ENCODE peak calls at places on chromosomes 5 and 9, in four cellular contexts. I, Z, C and U are unnamed samples.
A peak's percentile ranks its signal among the peaks of the same experiment; 100 is the strongest.

GRCh38 chr5:76084496-76085285 is 1.5 kb downstream of the SV2C start:
- DNase-seq in Z (no peak), C (peak; percentile 18), I (no peak), U (no peak)

GRCh38 chr5:112757468-112758208 is 20.0 kb downstream of the APC start:
- DNase-seq in Z (peak; percentile 48), I (peak; percentile 61), C (no peak), U (no peak)

GRCh38 chr9:124365045-124365444 is 50.2 kb downstream of the PSMB7 start:
- DNase-seq in I (no peak), Z (no peak), C (no peak), U (no peak)

GRCh38 chr5:61800450-61800849 is 468.4 kb downstream of the ZSWIM6 start:
- DNase-seq in I (no peak), C (no peak), Z (no peak), U (no peak)

GRCh38 chr9:126666155-126666803 is 52.6 kb downstream of the LMX1B start:
- DNase-seq in C (peak; percentile 40), I (no peak), Z (no peak), U (no peak)

GRCh38 chr9:96553070-96553469 is 66.6 kb downstream of the CDC14B start:
- DNase-seq in I (no peak), C (no peak), Z (no peak), U (no peak)

GRCh38 chr5:91839232-91839631 is 456.1 kb upstream of the ARRDC3 start:
- DNase-seq in C (no peak), Z (no peak), I (no peak), U (no peak)

GRCh38 chr5:93019896-93020295 is 561.1 kb downstream of the NR2F1-AS1 start:
- DNase-seq in Z (no peak), C (no peak), I (no peak), U (no peak)

GRCh38 chr9:106883626-106884190 is 20.7 kb downstream of the ZNF462 start:
- DNase-seq in Z (no peak), I (no peak), C (no peak), U (no peak)

GRCh38 chr9:21334969-21335632 is at the start of gene KLHL9:
- DNase-seq in Z (peak; percentile 83), I (peak; percentile 82), C (no peak), U (peak; percentile 84)

GRCh38 chr5:101153526-101153925 is 250.4 kb upstream of the ST8SIA4 start:
- DNase-seq in Z (no peak), I (no peak), C (no peak), U (no peak)

GRCh38 chr5:31096238-31096865 is 97.1 kb upstream of the CDH6 start:
- DNase-seq in I (no peak), C (no peak), Z (no peak), U (no peak)

GRCh38 chr5:149962040-149962439 is 1.5 kb downstream of the SLC26A2 start:
- DNase-seq in Z (no peak), I (peak; percentile 39), C (peak; percentile 43), U (no peak)

GRCh38 chr9:19020886-19021285 is 12.1 kb downstream of the SAXO1 start:
- DNase-seq in Z (no peak), I (no peak), C (no peak), U (no peak)

GRCh38 chr9:35618325-35618727 is at the start of gene CD72:
- DNase-seq in Z (no peak), I (no peak), C (peak; percentile 17), U (no peak)

GRCh38 chr9:129319938-129320481 is 141.9 kb upstream of the IER5L start:
- DNase-seq in I (no peak), C (no peak), Z (no peak), U (no peak)

GRCh38 chr5:10481241-10481932 is 39.7 kb downstream of the ROPN1L start:
- DNase-seq in C (no peak), I (peak; percentile 53), Z (no peak), U (peak; percentile 47)

GRCh38 chr5:176812269-176813259 is 2.2 kb downstream of the UNC5A start:
- DNase-seq in Z (no peak), I (peak; percentile 39), C (peak; percentile 64), U (no peak)

GRCh38 chr5:139795074-139796001 is at the start of gene PSD2:
- DNase-seq in C (peak; percentile 80), I (no peak), Z (no peak), U (no peak)

GRCh38 chr5:126780165-126780827 is 3.4 kb downstream of the LMNB1 start:
- DNase-seq in I (peak; percentile 63), C (peak; percentile 53), Z (no peak), U (no peak)

GRCh38 chr5:61295365-61295764 is 36.7 kb upstream of the ZSWIM6 start:
- DNase-seq in C (no peak), Z (no peak), I (no peak), U (no peak)

GRCh38 chr9:12934515-12935301 is 159.9 kb downstream of the LURAP1L start:
- DNase-seq in C (no peak), I (no peak), Z (no peak), U (no peak)

GRCh38 chr5:39399135-39400036 is 25.4 kb downstream of the DAB2 start:
- DNase-seq in C (peak; percentile 45), Z (peak; percentile 32), I (peak; percentile 30), U (no peak)

GRCh38 chr9:1879501-1879900 is 135.6 kb upstream of the SMARCA2 start:
- DNase-seq in C (no peak), Z (no peak), I (no peak), U (no peak)

GRCh38 chr5:105639511-105639910 is 2031.2 kb downstream of the EFNA5 start:
- DNase-seq in C (no peak), Z (no peak), I (no peak), U (no peak)

GRCh38 chr5:51960617-51961115 is 577.4 kb downstream of the ISL1 start:
- DNase-seq in I (no peak), Z (peak; percentile 7), C (no peak), U (no peak)

GRCh38 chr5:116135344-116135743 is 50.5 kb downstream of the COMMD10 start:
- DNase-seq in Z (no peak), C (no peak), I (no peak), U (no peak)

GRCh38 chr9:98324801-98325200 is 69.4 kb upstream of the TBC1D2 start:
- DNase-seq in I (no peak), Z (no peak), C (no peak), U (no peak)

DNA sequence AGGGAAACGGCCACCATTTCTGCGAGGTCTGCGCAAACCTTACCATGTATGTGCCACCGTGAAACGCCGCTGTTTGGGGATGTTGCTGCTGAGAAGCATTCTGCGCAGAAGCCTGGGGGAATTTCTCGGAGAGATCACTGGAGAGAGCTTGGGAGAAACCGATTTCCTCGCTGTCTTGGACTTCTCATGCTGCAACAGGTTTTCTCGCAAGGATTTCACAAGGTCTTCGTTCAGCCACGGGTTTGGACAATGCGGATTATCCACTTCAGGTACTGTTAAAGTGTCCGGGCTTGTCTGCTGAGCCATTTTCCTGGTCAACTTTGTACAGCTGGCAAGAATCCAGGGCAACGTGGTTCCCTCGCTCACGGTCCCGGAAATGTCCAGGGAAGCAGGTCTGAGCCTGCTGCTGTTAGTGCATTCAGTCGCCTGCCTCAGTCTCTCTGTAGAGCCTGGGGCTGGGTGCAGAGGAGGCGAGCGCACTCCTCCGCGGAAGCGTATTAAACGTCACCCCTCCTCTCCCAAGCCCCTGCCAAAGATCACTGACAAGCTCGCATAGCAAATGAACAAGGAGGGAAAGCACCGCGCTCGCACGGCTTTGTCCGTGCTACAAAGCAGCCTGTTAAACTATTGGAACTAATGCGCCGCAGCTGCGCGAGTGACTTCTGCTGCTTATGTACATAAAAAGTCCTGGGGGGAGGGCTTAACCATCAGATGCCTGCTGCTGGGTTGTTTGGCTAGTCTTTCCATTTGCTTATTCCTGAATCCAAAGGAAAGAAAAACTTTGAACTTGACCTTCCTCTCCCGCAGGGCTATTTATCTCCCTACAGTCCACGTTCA is 125.1 kb downstream of the PDE4D start:
- DNase-seq in Z (no peak), I (peak; percentile 77), C (no peak), U (peak; percentile 25)
- TF ChIP-seq YY1 in Z (no peak), I (no peak), C (no peak), U (no peak)

GRCh38 chr5:69292349-69292748 is 40.3 kb downstream of the CCDC125 start:
- DNase-seq in I (no peak), C (no peak), Z (no peak), U (no peak)
- TF ChIP-seq YY1 in I (no peak), C (no peak), Z (no peak), U (no peak)

DNA sequence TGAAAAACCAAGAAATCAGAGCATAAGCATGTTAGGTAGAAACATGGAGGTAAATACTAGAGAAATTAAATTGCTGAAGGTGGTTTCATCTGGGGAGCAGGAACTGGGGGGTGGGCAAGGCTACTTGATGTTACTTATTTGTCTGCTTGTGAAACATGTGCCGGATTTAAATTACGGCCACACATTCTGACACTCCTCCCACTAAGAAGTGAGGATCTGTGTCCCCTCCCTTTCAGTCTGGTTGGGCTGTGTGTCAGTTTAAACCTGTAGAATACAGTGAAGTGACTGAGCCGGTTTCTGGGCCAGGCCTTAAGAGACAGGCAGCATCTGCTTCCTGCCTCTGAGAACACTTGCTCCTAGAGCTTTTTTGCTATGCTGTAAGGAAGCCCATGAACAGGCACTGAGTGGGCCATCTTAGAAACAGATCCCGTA is 2.3 kb upstream of the IARS1 start:
- DNase-seq in I (no peak), Z (no peak), C (peak; percentile 45), U (no peak)
- TF ChIP-seq YY1 in I (no peak), Z (no peak), C (peak; percentile 54), U (no peak)

DNA sequence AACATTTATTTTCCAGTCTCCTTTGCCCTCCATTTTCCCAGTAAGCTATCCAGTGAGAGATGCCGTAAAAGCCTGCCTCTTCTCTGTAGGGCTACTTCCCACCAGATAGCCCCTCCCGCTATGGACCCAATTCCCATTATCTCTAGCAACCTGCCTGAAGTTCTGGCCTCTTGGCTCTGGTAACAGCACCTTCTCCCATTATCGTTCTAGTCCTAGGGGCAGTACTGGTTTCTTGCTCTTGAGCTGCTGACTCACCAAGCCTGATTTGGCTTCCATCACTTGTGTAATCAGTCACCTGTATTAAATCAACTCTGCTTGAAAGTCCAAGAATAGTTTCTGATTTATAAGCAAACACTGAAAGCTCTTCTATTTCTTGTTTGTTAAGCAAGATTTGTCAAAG is 42.8 kb upstream of the PARP8 start:
- DNase-seq in Z (no peak), C (no peak), I (no peak), U (no peak)
- TF ChIP-seq YY1 in Z (no peak), C (no peak), I (no peak), U (no peak)

GRCh38 chr5:13708906-13709305 is 235.6 kb downstream of the DNAH5 start:
- DNase-seq in C (no peak), I (no peak), Z (no peak), U (no peak)

GRCh38 chr5:13704401-13704800 is 240.1 kb downstream of the DNAH5 start:
- DNase-seq in I (no peak), C (no peak), Z (no peak), U (peak; percentile 2)

DNA sequence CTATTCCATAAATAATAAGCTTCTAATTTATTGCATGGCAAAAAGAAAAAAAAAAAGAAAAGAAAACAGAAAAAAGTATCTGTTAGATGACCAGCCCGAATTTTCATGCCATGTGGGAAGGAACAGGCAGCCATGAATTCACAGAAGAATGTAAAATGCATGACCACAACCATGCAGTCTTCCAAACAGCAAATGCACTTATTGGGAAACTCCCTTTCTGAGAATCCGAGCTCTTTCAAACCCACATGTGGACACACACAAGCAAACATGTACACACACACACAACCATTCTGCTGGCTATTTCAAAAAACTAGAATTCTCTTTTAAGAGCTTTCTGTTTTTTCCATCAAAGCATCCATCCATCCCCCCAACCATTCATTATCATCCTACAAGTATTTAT is 236.1 kb downstream of the DNAH5 start:
- DNase-seq in C (no peak), I (no peak), Z (no peak), U (no peak)
- TF ChIP-seq YY1 in C (no peak), I (no peak), Z (no peak), U (no peak)

GRCh38 chr9:37486616-37487544 is 1.1 kb downstream of the POLR1E start:
- DNase-seq in I (no peak), C (no peak), Z (no peak), U (no peak)
- TF ChIP-seq YY1 in I (no peak), C (no peak), Z (no peak), U (no peak)

GRCh38 chr9:6538666-6539071 is 106.9 kb downstream of the GLDC start:
- DNase-seq in Z (no peak), C (no peak), I (no peak), U (no peak)
- TF ChIP-seq YY1 in Z (no peak), C (no peak), I (no peak), U (no peak)